ENCODE peak calls at places on chromosomes 13 and 19, in six cellular contexts. E, J, M, O, R and U are unnamed samples.
A peak's percentile ranks its signal among the peaks of the same experiment; 100 is the strongest.

GRCh38 chr19:38744298-38744681 is at the start of gene CAPN12:
- DNase-seq in E (no peak), J (no peak), M (no peak), O (no peak), R (no peak), U (no peak)

GRCh38 chr19:42051166-42052115 is 18.6 kb downstream of the GRIK5 start:
- DNase-seq in E (no peak), J (no peak), M (no peak), O (peak; percentile 96), R (peak; percentile 29), U (peak; percentile 41)

GRCh38 chr13:54016548-54016947 is 987.9 kb downstream of the OLFM4 start:
- DNase-seq in E (no peak), J (no peak), M (no peak), O (no peak), R (no peak), U (no peak)

GRCh38 chr13:101474419-101474957 is 22.0 kb downstream of the ITGBL1 start:
- DNase-seq in E (no peak), J (peak; percentile 76), M (no peak), O (no peak), R (no peak), U (no peak)

GRCh38 chr19:29560313-29561075 is 34.7 kb downstream of the VSTM2B start:
- DNase-seq in E (no peak), J (no peak), M (no peak), O (no peak), R (no peak), U (no peak)

GRCh38 chr19:7746903-7747884 is at the start of gene CD209:
- DNase-seq in E (no peak), J (no peak), M (no peak), O (peak; percentile 29), R (no peak), U (no peak)

GRCh38 chr19:1969176-1970002 is 28.4 kb downstream of the CSNK1G2 start:
- DNase-seq in E (no peak), J (no peak), M (no peak), O (no peak), R (no peak), U (no peak)

GRCh38 chr19:30481823-30482222 is 109.6 kb downstream of the ZNF536 start:
- DNase-seq in E (no peak), J (no peak), M (no peak), O (no peak), R (no peak), U (no peak)

GRCh38 chr19:54096642-54097106 is 3.9 kb downstream of the OSCAR start:
- DNase-seq in E (no peak), J (no peak), M (peak; percentile 35), O (no peak), R (peak; percentile 54), U (no peak)

GRCh38 chr19:18800636-18801035 is 9.5 kb upstream of the COMP start:
- DNase-seq in E (no peak), J (no peak), M (no peak), O (peak; percentile 30), R (no peak), U (no peak)

GRCh38 chr13:19597523-19597922 is 35.9 kb upstream of the MPHOSPH8 start:
- DNase-seq in E (no peak), J (no peak), M (no peak), O (peak; percentile 56), R (no peak), U (no peak)

GRCh38 chr19:55440411-55441105 is 2.5 kb downstream of the SHISA7 start:
- DNase-seq in E (no peak), J (no peak), M (no peak), O (no peak), R (no peak), U (peak; percentile 49)

DNA sequence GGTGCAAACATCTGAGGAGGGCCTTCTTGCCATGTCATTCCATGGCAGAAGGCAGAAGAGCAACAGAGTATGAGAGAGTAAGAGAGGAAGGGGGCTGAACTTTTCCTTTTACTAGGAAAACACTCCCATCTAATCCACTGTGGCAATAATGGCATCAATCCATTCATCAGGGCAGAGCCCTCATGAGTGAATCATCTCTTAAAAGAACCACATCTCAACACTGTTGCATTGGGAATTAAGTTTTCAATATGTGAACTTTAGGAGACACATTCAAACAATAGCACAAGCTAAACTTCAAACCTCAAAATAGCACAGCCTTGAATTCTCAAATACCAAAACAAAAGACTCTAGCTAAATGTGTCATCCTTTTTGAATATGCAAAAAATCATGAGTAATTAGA is 264.5 kb downstream of the KCTD12 start:
- DNase-seq in E (no peak), J (no peak), M (no peak), O (no peak), R (no peak), U (no peak)
- H3K4me3 ChIP-seq in E (no peak overlapping the region), J (no peak overlapping the region), M (no peak overlapping the region), O (no peak overlapping the region), R (no peak overlapping the region), U (no peak overlapping the region)

GRCh38 chr19:40335855-40336700 is 12.1 kb downstream of the C19orf47 start:
- DNase-seq in E (no peak), J (no peak), M (no peak), O (no peak), R (no peak), U (no peak)
- H3K4me3 ChIP-seq in E (no peak overlapping the region), J (no peak overlapping the region), M (no peak overlapping the region), O (no peak overlapping the region), R (no peak overlapping the region), U (no peak overlapping the region)

GRCh38 chr13:42424182-42424581 is 149.8 kb upstream of the TNFSF11 start:
- DNase-seq in E (no peak), J (no peak), M (no peak), O (no peak), R (no peak), U (no peak)
- H3K4me3 ChIP-seq in E (no peak overlapping the region), J (no peak overlapping the region), M (no peak overlapping the region), O (no peak overlapping the region), R (no peak overlapping the region), U (no peak overlapping the region)

GRCh38 chr13:99356216-99357089 is 49.3 kb upstream of the GPR183 start:
- DNase-seq in E (no peak), J (no peak), M (peak; percentile 92), O (no peak), R (peak; percentile 92), U (peak; percentile 89)
- H3K4me3 ChIP-seq in E (peak overlapping the region; percentile 22), J (no peak overlapping the region), M (peak overlapping the region; percentile 43), O (no peak overlapping the region), R (peak overlapping the region; percentile 56), U (peak overlapping the region; percentile 36)

GRCh38 chr13:48186722-48187121 is 46.3 kb upstream of the ITM2B start:
- DNase-seq in E (no peak), J (no peak), M (no peak), O (no peak), R (no peak), U (no peak)
- H3K4me3 ChIP-seq in E (no peak overlapping the region), J (no peak overlapping the region), M (peak overlapping the region; percentile 30), O (no peak overlapping the region), R (peak overlapping the region; percentile 76), U (no peak overlapping the region)

GRCh38 chr19:56537442-56537841 is 1.3 kb upstream of the ZFP28 start:
- DNase-seq in E (no peak), J (no peak), M (no peak), O (no peak), R (no peak), U (no peak)
- H3K4me3 ChIP-seq in E (peak overlapping the region; percentile 88), J (no peak overlapping the region), M (peak overlapping the region; percentile 77), O (peak overlapping the region; percentile 87), R (peak overlapping the region; percentile 68), U (no peak overlapping the region)